ENCODE peak calls at places on chromosomes 11 and 22, in four cellular contexts. One of them, this sample, is unnamed.

GRCh38 chr11:9971894-9972293 is 308.0 kb downstream of the SWAP70 start:
- DNase-seq in GM23248: no peak
- DNase-seq in neuronal stem cell: no peak
- DNase-seq in HCT116: no peak
- DNase-seq in this sample: no peak

GRCh38 chr11:106077609-106078517 is at the start of gene AASDHPPT:
- DNase-seq in GM23248: peak; percentile 70
- DNase-seq in neuronal stem cell: no peak
- DNase-seq in HCT116: peak; percentile 12
- DNase-seq in this sample: peak; percentile 55

GRCh38 chr11:36631704-36632287 is 33.8 kb upstream of the RAG2 start:
- DNase-seq in GM23248: no peak
- DNase-seq in neuronal stem cell: no peak
- DNase-seq in HCT116: no peak
- DNase-seq in this sample: no peak

GRCh38 chr11:9344046-9344680 is 29.8 kb upstream of the TMEM41B start:
- DNase-seq in GM23248: no peak
- DNase-seq in neuronal stem cell: no peak
- DNase-seq in HCT116: no peak
- DNase-seq in this sample: no peak

GRCh38 chr11:1826552-1827094 is 8.2 kb upstream of the SYT8 start:
- DNase-seq in GM23248: peak; percentile 81
- DNase-seq in neuronal stem cell: no peak
- DNase-seq in HCT116: no peak
- DNase-seq in this sample: peak; percentile 74

GRCh38 chr11:68036717-68037239 is 2.0 kb upstream of the TCIRG1 start:
- DNase-seq in GM23248: no peak
- DNase-seq in neuronal stem cell: no peak
- DNase-seq in HCT116: no peak
- DNase-seq in this sample: no peak

GRCh38 chr22:33578752-33579151 is 341.5 kb downstream of the LARGE1 start:
- DNase-seq in GM23248: no peak
- DNase-seq in neuronal stem cell: no peak
- DNase-seq in HCT116: no peak
- DNase-seq in this sample: no peak

GRCh38 chr11:88813233-88813915 is 252.4 kb downstream of the GRM5 start:
- DNase-seq in GM23248: no peak
- DNase-seq in neuronal stem cell: no peak
- DNase-seq in HCT116: no peak
- DNase-seq in this sample: no peak

GRCh38 chr22:44543362-44543761 is 45.3 kb upstream of the RTL6 start:
- DNase-seq in GM23248: no peak
- DNase-seq in neuronal stem cell: no peak
- DNase-seq in HCT116: no peak
- DNase-seq in this sample: no peak

GRCh38 chr11:80855975-80856524 is 1415.2 kb upstream of the TENM4 start:
- DNase-seq in GM23248: peak; percentile 61
- DNase-seq in neuronal stem cell: no peak
- DNase-seq in HCT116: no peak
- DNase-seq in this sample: peak; percentile 69

GRCh38 chr11:2798951-2799761 is 86.4 kb downstream of the CDKN1C start:
- DNase-seq in GM23248: no peak
- DNase-seq in neuronal stem cell: no peak
- DNase-seq in HCT116: no peak
- DNase-seq in this sample: no peak

GRCh38 chr11:118530683-118531596 is at the start of gene TMEM25:
- DNase-seq in GM23248: peak; percentile 64
- DNase-seq in neuronal stem cell: peak; percentile 62
- DNase-seq in HCT116: no peak
- DNase-seq in this sample: peak; percentile 57

DNA sequence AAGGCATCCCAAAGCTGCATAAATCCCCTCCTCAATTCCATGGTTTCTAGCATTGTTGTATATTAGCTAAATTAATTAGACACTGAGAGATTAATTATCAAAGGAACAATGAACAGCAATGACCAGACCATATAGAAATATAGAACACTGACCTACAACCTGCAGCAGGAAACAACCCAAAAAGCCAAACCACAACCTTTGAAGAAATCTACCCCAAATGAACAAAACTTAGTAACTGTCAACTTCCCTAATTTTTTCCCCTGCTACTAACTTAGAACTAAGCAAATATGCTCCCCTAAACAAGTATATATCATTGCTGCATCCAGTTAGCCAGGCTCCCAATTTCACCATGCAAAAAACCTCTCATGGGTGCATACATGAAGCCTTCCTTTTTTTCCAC is 268.0 kb upstream of the ANO3 start:
- DNase-seq in GM23248: no peak
- DNase-seq in neuronal stem cell: no peak
- DNase-seq in HCT116: no peak
- DNase-seq in this sample: no peak
- H3K4me1 ChIP-seq in GM23248: no peaks in the 10 kb centered on the region
- H3K4me1 ChIP-seq in neuronal stem cell: no peaks in the 10 kb centered on the region
- H3K4me1 ChIP-seq in HCT116: no peaks in the 10 kb centered on the region
- H3K4me1 ChIP-seq in this sample: no peaks in the 10 kb centered on the region

GRCh38 chr22:19005905-19006304 is 69.8 kb upstream of the PRODH start:
- DNase-seq in GM23248: no peak
- DNase-seq in neuronal stem cell: no peak
- DNase-seq in HCT116: no peak
- DNase-seq in this sample: no peak

GRCh38 chr22:19003518-19003917 is 67.4 kb upstream of the PRODH start:
- DNase-seq in GM23248: no peak
- DNase-seq in neuronal stem cell: no peak
- DNase-seq in HCT116: no peak
- DNase-seq in this sample: no peak

GRCh38 chr22:19001204-19001603 is 65.1 kb upstream of the PRODH start:
- DNase-seq in GM23248: no peak
- DNase-seq in neuronal stem cell: no peak
- DNase-seq in HCT116: no peak
- DNase-seq in this sample: no peak

GRCh38 chr22:19004471-19004870 is 68.4 kb upstream of the PRODH start:
- DNase-seq in GM23248: no peak
- DNase-seq in neuronal stem cell: no peak
- DNase-seq in HCT116: no peak
- DNase-seq in this sample: no peak

DNA sequence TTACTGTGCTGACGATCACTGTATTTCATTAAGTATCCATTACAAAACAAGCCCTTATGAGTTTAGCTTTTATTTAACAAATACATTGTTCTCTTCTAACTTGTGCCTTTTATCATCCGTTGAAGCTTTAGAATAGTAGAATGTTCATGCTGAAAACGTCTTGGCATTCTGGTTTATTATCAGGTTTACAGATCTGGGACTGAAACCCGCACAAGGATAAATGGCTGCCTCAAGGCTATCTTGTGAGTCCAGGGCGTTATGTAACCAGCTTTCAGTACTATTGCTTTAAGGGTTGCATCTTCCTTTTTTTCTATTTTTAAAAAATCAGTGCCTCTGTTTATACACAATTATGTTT is 66.6 kb upstream of the PRODH start:
- DNase-seq in GM23248: no peak
- DNase-seq in neuronal stem cell: no peak
- DNase-seq in HCT116: no peak
- DNase-seq in this sample: no peak
- H3K4me2 ChIP-seq in GM23248: no peak overlapping the region
- H3K4me2 ChIP-seq in neuronal stem cell: no peak overlapping the region
- H3K4me2 ChIP-seq in HCT116: no peak overlapping the region
- H3K4me2 ChIP-seq in this sample: no peak overlapping the region

DNA sequence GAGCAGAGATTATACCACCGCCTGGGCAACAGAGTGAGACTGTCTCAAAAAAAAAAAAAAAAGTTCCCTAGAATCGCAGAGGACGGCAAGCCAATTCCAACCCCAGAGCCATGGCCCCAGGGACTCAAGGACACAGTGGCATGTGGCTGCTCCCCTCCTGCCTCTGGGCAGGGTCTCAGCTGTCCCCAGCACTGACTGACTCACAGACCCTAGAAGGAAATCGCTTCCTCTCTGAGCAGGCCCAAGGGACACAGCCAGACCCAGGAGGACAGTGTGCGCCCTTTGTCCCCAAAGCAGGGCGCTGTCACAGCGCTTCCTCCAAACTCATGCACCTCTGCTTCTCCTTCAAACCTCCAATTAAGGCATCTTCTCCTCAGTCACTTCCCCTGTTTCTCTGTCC is 2.3 kb downstream of the PACSIN3 start:
- DNase-seq in GM23248: no peak
- DNase-seq in neuronal stem cell: no peak
- DNase-seq in HCT116: no peak
- DNase-seq in this sample: no peak
- H3K27ac ChIP-seq in GM23248: no peak overlapping the region
- H3K27ac ChIP-seq in neuronal stem cell: no peak overlapping the region
- H3K27ac ChIP-seq in HCT116: peak overlapping the region; percentile 96
- H3K27ac ChIP-seq in this sample: no peak overlapping the region

GRCh38 chr11:64241175-64241429 is 207 bp downstream of the FKBP2 start:
- DNase-seq in GM23248: no peak
- DNase-seq in neuronal stem cell: no peak
- DNase-seq in HCT116: no peak
- DNase-seq in this sample: peak; percentile 99
- H3K4me1 ChIP-seq in GM23248: peaks cover 15% of the 10 kb centered on the region
- H3K4me1 ChIP-seq in neuronal stem cell: peaks cover 20% of the 10 kb centered on the region
- H3K4me1 ChIP-seq in HCT116: peaks cover 32% of the 10 kb centered on the region
- H3K4me1 ChIP-seq in this sample: peaks cover 41% of the 10 kb centered on the region

GRCh38 chr11:19977941-19978340 is 182.3 kb downstream of the DBX1 start:
- DNase-seq in GM23248: no peak
- DNase-seq in neuronal stem cell: no peak
- DNase-seq in HCT116: no peak
- DNase-seq in this sample: no peak
- H3K4me2 ChIP-seq in GM23248: no peak overlapping the region
- H3K4me2 ChIP-seq in neuronal stem cell: no peak overlapping the region
- H3K4me2 ChIP-seq in HCT116: no peak overlapping the region
- H3K4me2 ChIP-seq in this sample: no peak overlapping the region

GRCh38 chr11:113710989-113711388 is 4.9 kb upstream of the TMPRSS5 start:
- DNase-seq in GM23248: no peak
- DNase-seq in neuronal stem cell: no peak
- DNase-seq in HCT116: no peak
- DNase-seq in this sample: no peak

GRCh38 chr11:113701491-113701890 is 4.6 kb downstream of the TMPRSS5 start:
- DNase-seq in GM23248: no peak
- DNase-seq in neuronal stem cell: no peak
- DNase-seq in HCT116: no peak
- DNase-seq in this sample: no peak

DNA sequence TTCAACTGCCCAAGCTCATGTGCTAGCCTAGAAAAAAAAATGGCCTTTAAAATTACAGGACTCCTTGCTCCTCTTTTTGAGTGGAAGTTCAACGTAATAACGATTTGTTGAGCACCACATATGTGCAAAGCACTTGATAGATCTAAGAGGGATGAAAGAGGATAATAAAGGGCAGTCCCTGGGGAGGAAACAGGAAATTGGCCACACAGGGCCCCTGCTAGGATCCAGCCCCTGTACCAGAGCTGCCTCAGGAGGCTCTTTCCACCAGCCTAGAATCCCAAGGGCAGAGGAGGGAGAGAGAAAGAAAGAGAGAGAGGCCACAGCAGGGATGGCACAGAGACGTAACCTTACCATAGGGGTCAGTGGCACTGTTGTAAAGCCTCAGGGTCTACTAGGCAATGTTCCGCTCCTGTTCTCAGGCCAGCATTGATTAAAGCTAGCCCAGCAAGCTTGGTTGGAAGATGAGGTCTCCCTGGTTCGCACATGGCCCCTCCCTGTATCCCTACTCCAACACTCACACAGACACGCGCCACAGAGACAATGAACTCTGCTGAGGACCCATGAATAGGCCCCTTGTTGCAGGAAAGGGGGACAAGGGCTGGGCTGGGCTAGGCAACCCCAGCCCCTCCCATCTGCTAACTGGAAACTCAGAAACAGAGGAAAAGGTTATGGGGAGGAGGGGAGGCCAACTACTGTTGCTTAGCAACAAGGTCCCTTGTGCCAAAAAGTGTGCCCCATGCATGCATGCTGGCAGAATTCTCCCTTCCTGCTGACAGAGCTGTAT is at the start of gene TMPRSS5:
- DNase-seq in GM23248: no peak
- DNase-seq in neuronal stem cell: peak; percentile 32
- DNase-seq in HCT116: no peak
- DNase-seq in this sample: no peak
- H3K27ac ChIP-seq in GM23248: no peak within 1 kb of the TSS
- H3K27ac ChIP-seq in neuronal stem cell: no peak within 1 kb of the TSS
- H3K27ac ChIP-seq in HCT116: no peak within 1 kb of the TSS
- H3K27ac ChIP-seq in this sample: no peak within 1 kb of the TSS

GRCh38 chr22:28799834-28800307 is 498 bp downstream of the XBP1 start:
- DNase-seq in GM23248: peak; percentile 83
- DNase-seq in neuronal stem cell: peak; percentile 53
- DNase-seq in HCT116: no peak
- DNase-seq in this sample: peak; percentile 51
- H3K4me1 ChIP-seq in GM23248: peaks cover 30% of the 10 kb centered on the region
- H3K4me1 ChIP-seq in neuronal stem cell: no peaks in the 10 kb centered on the region
- H3K4me1 ChIP-seq in HCT116: peaks cover 7% of the 10 kb centered on the region
- H3K4me1 ChIP-seq in this sample: peaks cover 10% of the 10 kb centered on the region

GRCh38 chr11:112177610-112178009 is 2.3 kb downstream of the BCO2 start:
- DNase-seq in GM23248: no peak
- DNase-seq in neuronal stem cell: no peak
- DNase-seq in HCT116: no peak
- DNase-seq in this sample: no peak

GRCh38 chr11:112173152-112173551 is 2.2 kb upstream of the BCO2 start:
- DNase-seq in GM23248: peak; percentile 64
- DNase-seq in neuronal stem cell: no peak
- DNase-seq in HCT116: no peak
- DNase-seq in this sample: no peak

GRCh38 chr11:112174789-112175595 is at the start of gene BCO2:
- DNase-seq in GM23248: peak; percentile 87
- DNase-seq in neuronal stem cell: peak; percentile 81
- DNase-seq in HCT116: peak; percentile 52
- DNase-seq in this sample: peak; percentile 85

GRCh38 chr11:112176077-112176476 is 765 bp downstream of the BCO2 start:
- DNase-seq in GM23248: no peak
- DNase-seq in neuronal stem cell: no peak
- DNase-seq in HCT116: no peak
- DNase-seq in this sample: no peak

DNA sequence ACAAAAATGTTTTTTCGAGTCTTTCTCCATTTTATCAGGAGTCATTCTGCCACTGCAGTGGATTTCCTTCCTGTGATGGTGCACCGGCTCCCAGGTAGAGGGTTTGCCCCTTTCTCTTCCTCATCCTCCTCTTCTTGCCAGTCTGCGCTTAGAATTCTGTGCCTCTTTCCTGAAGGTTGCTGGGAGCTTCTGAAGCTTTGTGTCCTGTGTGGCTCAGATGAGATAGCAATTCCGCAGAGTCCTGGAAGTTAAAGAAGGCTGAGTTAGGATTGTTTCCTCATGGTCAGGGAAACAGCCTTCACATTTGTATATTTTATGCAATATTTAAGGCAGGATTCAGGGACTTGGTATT is 260 bp downstream of the BCO2 start:
- DNase-seq in GM23248: no peak
- DNase-seq in neuronal stem cell: no peak
- DNase-seq in HCT116: no peak
- DNase-seq in this sample: no peak
- H3K4me2 ChIP-seq in GM23248: peak overlapping the region; percentile 84
- H3K4me2 ChIP-seq in neuronal stem cell: peak overlapping the region; percentile 61
- H3K4me2 ChIP-seq in HCT116: peak overlapping the region; percentile 71
- H3K4me2 ChIP-seq in this sample: peak overlapping the region; percentile 76

DNA sequence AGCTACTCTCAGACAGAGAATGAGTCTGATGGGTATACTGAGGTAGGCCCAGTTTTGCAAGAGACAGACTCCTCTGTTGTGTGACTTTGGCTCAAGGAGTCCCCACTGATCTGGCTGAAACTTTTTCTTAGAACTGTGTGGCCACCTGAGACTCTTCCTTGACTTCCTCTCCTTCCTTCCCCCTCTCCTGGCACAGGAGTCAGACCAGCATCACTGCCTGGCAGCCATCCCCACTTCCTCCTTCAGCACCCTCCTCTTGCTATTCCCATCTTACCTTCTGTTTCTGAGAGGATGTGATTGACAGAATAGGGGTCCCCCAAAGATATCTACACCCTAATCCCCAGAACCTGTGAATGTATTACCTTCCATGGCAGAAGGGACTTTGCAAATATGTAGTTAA is 351.1 kb downstream of the MN1 start:
- DNase-seq in GM23248: no peak
- DNase-seq in neuronal stem cell: no peak
- DNase-seq in HCT116: no peak
- DNase-seq in this sample: no peak
- H3K27ac ChIP-seq in GM23248: no peak overlapping the region
- H3K27ac ChIP-seq in neuronal stem cell: no peak overlapping the region
- H3K27ac ChIP-seq in HCT116: no peak overlapping the region
- H3K27ac ChIP-seq in this sample: no peak overlapping the region